ENCODE peak calls at places on chromosome 15, in ten cellular contexts. C, S, P, W, O, L, Y, N, T and I are unnamed samples.

GRCh38 chr15:38557855-38558713 is 6.5 kb downstream of the RASGRP1 start:
- DNase-seq in P (no peak), L (no peak), Y (no peak), O (no peak), N (no peak), C (no peak), W (no peak), S (no peak), T (no peak), I (no peak)

GRCh38 chr15:92693922-92694331 is 38.4 kb upstream of the FAM174B start:
- DNase-seq in L (no peak), O (no peak), T (no peak), C (no peak), S (no peak), Y (no peak), P (no peak), W (peak; percentile 3), N (peak; percentile 34), I (no peak)

GRCh38 chr15:66848666-66849392 is 146.8 kb downstream of the SMAD6 start:
- DNase-seq in C (no peak), Y (no peak), P (no peak), W (no peak), S (no peak), O (no peak), L (no peak), T (peak; percentile 12), N (no peak), I (no peak)

GRCh38 chr15:99504823-99505551 is 60.8 kb upstream of the MEF2A start:
- DNase-seq in P (no peak), N (no peak), T (no peak), C (no peak), W (peak; percentile 55), L (no peak), S (no peak), Y (no peak), O (no peak), I (peak; percentile 50)

GRCh38 chr15:80474751-80475295 is 70.6 kb downstream of the ARNT2 start:
- DNase-seq in O (no peak), C (no peak), P (no peak), Y (no peak), S (no peak), N (no peak), W (peak; percentile 95), T (no peak), L (no peak), I (no peak)

GRCh38 chr15:60966316-60966715 is 262.8 kb downstream of the RORA start:
- DNase-seq in T (no peak), L (no peak), S (no peak), W (peak; percentile 57), C (no peak), N (no peak), P (no peak), Y (no peak), O (no peak), I (no peak)

GRCh38 chr15:43463542-43463941 is 29.4 kb downstream of the TP53BP1 start:
- DNase-seq in C (no peak), T (no peak), Y (no peak), S (no peak), L (no peak), W (peak; percentile 37), P (no peak), O (no peak), N (no peak), I (no peak)

GRCh38 chr15:48449734-48450133 is 118.5 kb downstream of the DUT start:
- DNase-seq in P (no peak), C (no peak), S (no peak), O (no peak), N (no peak), W (no peak), L (no peak), Y (no peak), T (no peak), I (no peak)

GRCh38 chr15:95684693-95685115 is 645.8 kb upstream of the NR2F2 start:
- DNase-seq in N (peak; percentile 21), Y (no peak), S (no peak), T (no peak), P (peak; percentile 48), W (peak; percentile 87), O (no peak), C (no peak), L (no peak), I (no peak)

GRCh38 chr15:51861557-51862350 is 32.3 kb downstream of the TMOD3 start:
- DNase-seq in S (peak; percentile 77), L (no peak), C (no peak), N (no peak), P (no peak), W (no peak), T (no peak), O (no peak), Y (no peak), I (no peak)

GRCh38 chr15:41935566-41936020 is 36.8 kb downstream of the EHD4 start:
- DNase-seq in L (no peak), T (no peak), W (no peak), N (no peak), Y (no peak), C (no peak), S (no peak), P (no peak), O (no peak), I (no peak)

GRCh38 chr15:55574096-55574495 is 14.0 kb downstream of the PYGO1 start:
- DNase-seq in Y (no peak), P (no peak), T (no peak), O (no peak), S (no peak), L (no peak), C (no peak), W (no peak), N (no peak), I (no peak)

GRCh38 chr15:50083424-50084025 is 35.5 kb downstream of the ATP8B4 start:
- DNase-seq in C (no peak), Y (no peak), L (no peak), W (no peak), P (no peak), N (no peak), S (no peak), T (no peak), O (no peak), I (no peak)

GRCh38 chr15:60685346-60685937 is 206.5 kb upstream of the ICE2 start:
- DNase-seq in N (no peak), L (no peak), W (no peak), T (no peak), C (no peak), P (no peak), O (no peak), Y (no peak), S (no peak), I (no peak)

GRCh38 chr15:39498642-39499041 is 82.2 kb upstream of the THBS1 start:
- DNase-seq in C (no peak), S (no peak), N (no peak), T (no peak), P (no peak), O (no peak), L (no peak), W (peak; percentile 28), Y (no peak), I (no peak)

GRCh38 chr15:74402873-74403589 is 30.7 kb downstream of the SEMA7A start:
- DNase-seq in O (no peak), L (no peak), C (no peak), P (no peak), S (peak; percentile 73), T (peak; percentile 41), N (no peak), W (no peak), Y (no peak), I (no peak)

DNA sequence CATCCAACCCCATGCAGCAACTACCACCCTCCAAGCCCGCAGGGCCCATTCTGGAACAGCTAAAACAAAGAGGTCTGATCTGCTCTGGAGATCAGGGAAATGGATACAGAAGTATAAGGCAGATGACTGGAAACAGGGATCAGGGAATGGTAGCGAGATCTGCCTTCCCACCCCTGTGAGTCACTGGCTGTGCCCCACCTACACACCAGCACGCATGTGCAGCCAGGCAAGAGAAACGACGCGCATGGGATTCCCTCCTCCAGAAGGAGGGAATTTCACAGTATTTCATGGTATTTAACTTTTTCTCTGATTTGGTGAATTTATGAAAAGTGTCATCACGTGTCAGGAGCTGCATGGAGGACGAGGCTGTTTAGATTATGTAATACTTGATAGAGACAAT is 116.7 kb downstream of the ARRDC4 start:
- DNase-seq in C (no peak), P (no peak), T (peak; percentile 31), Y (no peak), N (no peak), S (no peak), O (peak; percentile 72), L (peak; percentile 38), W (no peak), I (no peak)
- H3K27ac ChIP-seq in C (peak overlapping the region; percentile 83), P (no peak overlapping the region), T (no peak overlapping the region), Y (no peak overlapping the region), N (no peak overlapping the region), S (no peak overlapping the region), O (peak overlapping the region; percentile 69), L (peak overlapping the region; percentile 80), W (no peak overlapping the region), I (peak overlapping the region; percentile 63)

GRCh38 chr15:21260966-21261395 is 179.3 kb downstream of the POTEB3 start:
- DNase-seq in Y (peak; percentile 29), P (no peak), C (no peak), T (no peak), N (no peak), O (peak; percentile 65), W (no peak), S (peak; percentile 47), L (no peak), I (no peak)
- H3K9me3 ChIP-seq in Y (no peaks in the 10 kb centered on the region), P (peaks cover 22% of the 10 kb centered on the region), C (peaks cover 7% of the 10 kb centered on the region), T (no peaks in the 10 kb centered on the region), N (peaks cover 16% of the 10 kb centered on the region), O (no peaks in the 10 kb centered on the region), W (no peaks in the 10 kb centered on the region), S (no peaks in the 10 kb centered on the region), L (no peaks in the 10 kb centered on the region), I (no peaks in the 10 kb centered on the region)

DNA sequence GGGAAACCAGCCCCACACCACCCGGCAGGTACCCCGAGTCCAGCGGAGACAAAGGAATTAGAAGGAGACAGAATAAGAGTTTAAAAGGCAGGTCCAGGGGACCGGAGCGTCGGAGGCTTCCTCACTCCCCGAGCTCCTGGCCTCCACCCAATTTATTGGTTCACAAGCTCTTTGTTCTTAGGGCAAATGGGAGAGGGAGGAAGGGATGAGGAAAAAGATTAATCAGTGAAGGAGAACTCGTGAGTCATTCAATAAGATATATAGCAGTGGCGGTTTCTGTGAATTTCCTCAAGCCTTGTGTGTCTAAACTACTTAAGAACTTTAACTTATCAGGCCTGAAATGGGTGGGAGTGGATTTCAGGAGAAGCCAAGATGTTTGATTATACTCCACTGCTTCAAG is 32.2 kb upstream of the WDR72 start:
- DNase-seq in Y (no peak), S (no peak), T (no peak), L (no peak), N (no peak), W (no peak), C (no peak), O (no peak), P (no peak), I (no peak)
- H3K4me3 ChIP-seq in Y (no peak overlapping the region), S (no peak overlapping the region), T (no peak overlapping the region), L (no peak overlapping the region), N (no peak overlapping the region), W (no peak overlapping the region), C (no peak overlapping the region), O (no peak overlapping the region), P (no peak overlapping the region), I (no peak overlapping the region)

DNA sequence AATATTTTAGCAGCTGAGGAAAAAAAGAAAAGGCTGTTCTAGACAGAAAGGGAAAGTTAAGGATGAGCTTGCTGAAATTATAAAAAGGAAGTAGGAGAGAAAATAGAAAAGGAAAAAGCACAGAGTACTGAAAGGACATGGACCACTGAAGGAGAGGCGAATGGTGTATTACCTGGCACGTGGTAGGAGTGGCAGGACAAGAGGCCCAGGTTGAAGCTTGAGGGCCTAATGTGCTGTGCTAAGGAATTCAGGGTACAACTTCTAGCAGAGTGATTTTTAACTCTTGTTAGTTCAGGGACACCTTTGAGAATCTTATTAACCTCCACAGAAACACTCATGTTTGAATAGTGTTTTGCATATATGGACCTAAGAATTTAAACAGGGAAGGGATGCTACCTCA is 60.0 kb upstream of the CRTC3 start:
- DNase-seq in S (no peak), N (no peak), P (no peak), L (no peak), W (no peak), T (no peak), C (no peak), Y (no peak), O (no peak), I (no peak)
- H3K27ac ChIP-seq in S (no peak overlapping the region), N (no peak overlapping the region), P (no peak overlapping the region), L (no peak overlapping the region), W (no peak overlapping the region), T (no peak overlapping the region), C (no peak overlapping the region), Y (no peak overlapping the region), O (no peak overlapping the region), I (no peak overlapping the region)